ENCODE peak calls at places on chromosomes 13 and 19, in eight cellular contexts. One of them, this sample, is unnamed.

GRCh38 chr19:44587863-44588752 is 25.3 kb upstream of the IGSF23 start:
- DNase-seq in activated CD4-positive, CD25-positive, alpha-beta regulatory T cell: no peak
- DNase-seq in GM20000: no peak
- DNase-seq in GM23248: peak
- DNase-seq in uterus: no peak
- DNase-seq in activated CD8-positive, alpha-beta memory T cell treated with anti-CD3 and anti-CD28 coated beads for 4 hours: no peak
- DNase-seq in cardiac muscle cell: peak
- DNase-seq in Right ventricle myocardium superior: no peak
- DNase-seq in this sample: no peak

GRCh38 chr13:100881291-100881864 is 206.8 kb upstream of the TMTC4 start:
- DNase-seq in GM23248: peak
- DNase-seq in uterus: no peak
- DNase-seq in activated CD4-positive, CD25-positive, alpha-beta regulatory T cell: no peak
- DNase-seq in Right ventricle myocardium superior: no peak
- DNase-seq in cardiac muscle cell: no peak
- DNase-seq in GM20000: no peak
- DNase-seq in activated CD8-positive, alpha-beta memory T cell treated with anti-CD3 and anti-CD28 coated beads for 4 hours: no peak
- DNase-seq in this sample: no peak

GRCh38 chr19:52679598-52679997 is 41.4 kb upstream of the ZNF83 start:
- DNase-seq in activated CD4-positive, CD25-positive, alpha-beta regulatory T cell: no peak
- DNase-seq in Right ventricle myocardium superior: no peak
- DNase-seq in cardiac muscle cell: no peak
- DNase-seq in activated CD8-positive, alpha-beta memory T cell treated with anti-CD3 and anti-CD28 coated beads for 4 hours: no peak
- DNase-seq in GM23248: no peak
- DNase-seq in GM20000: no peak
- DNase-seq in uterus: no peak
- DNase-seq in this sample: no peak

GRCh38 chr13:26425439-26426358 is 131.8 kb upstream of the WASF3 start:
- DNase-seq in Right ventricle myocardium superior: peak
- DNase-seq in cardiac muscle cell: no peak
- DNase-seq in activated CD8-positive, alpha-beta memory T cell treated with anti-CD3 and anti-CD28 coated beads for 4 hours: no peak
- DNase-seq in activated CD4-positive, CD25-positive, alpha-beta regulatory T cell: no peak
- DNase-seq in GM23248: no peak
- DNase-seq in GM20000: no peak
- DNase-seq in uterus: peak
- DNase-seq in this sample: no peak

GRCh38 chr13:45055198-45055901 is 65.0 kb upstream of the GTF2F2 start:
- DNase-seq in cardiac muscle cell: peak
- DNase-seq in activated CD8-positive, alpha-beta memory T cell treated with anti-CD3 and anti-CD28 coated beads for 4 hours: no peak
- DNase-seq in uterus: peak
- DNase-seq in GM23248: peak
- DNase-seq in Right ventricle myocardium superior: no peak
- DNase-seq in activated CD4-positive, CD25-positive, alpha-beta regulatory T cell: no peak
- DNase-seq in GM20000: peak
- DNase-seq in this sample: no peak

GRCh38 chr13:19123502-19123901 is 58.1 kb downstream of the TUBA3C start:
- DNase-seq in activated CD8-positive, alpha-beta memory T cell treated with anti-CD3 and anti-CD28 coated beads for 4 hours: no peak
- DNase-seq in GM23248: no peak
- DNase-seq in Right ventricle myocardium superior: no peak
- DNase-seq in activated CD4-positive, CD25-positive, alpha-beta regulatory T cell: no peak
- DNase-seq in cardiac muscle cell: no peak
- DNase-seq in uterus: no peak
- DNase-seq in GM20000: no peak
- DNase-seq in this sample: no peak

GRCh38 chr19:38952395-38953165 is 21.8 kb downstream of the MRPS12 start:
- DNase-seq in activated CD8-positive, alpha-beta memory T cell treated with anti-CD3 and anti-CD28 coated beads for 4 hours: no peak
- DNase-seq in Right ventricle myocardium superior: no peak
- DNase-seq in activated CD4-positive, CD25-positive, alpha-beta regulatory T cell: no peak
- DNase-seq in GM20000: peak
- DNase-seq in cardiac muscle cell: peak
- DNase-seq in GM23248: no peak
- DNase-seq in uterus: no peak
- DNase-seq in this sample: no peak

GRCh38 chr19:41265376-41266153 is 1.4 kb downstream of the HNRNPUL1 start:
- DNase-seq in uterus: no peak
- DNase-seq in GM23248: peak
- DNase-seq in cardiac muscle cell: peak
- DNase-seq in activated CD8-positive, alpha-beta memory T cell treated with anti-CD3 and anti-CD28 coated beads for 4 hours: no peak
- DNase-seq in Right ventricle myocardium superior: no peak
- DNase-seq in activated CD4-positive, CD25-positive, alpha-beta regulatory T cell: no peak
- DNase-seq in GM20000: peak
- DNase-seq in this sample: no peak

GRCh38 chr13:40190656-40191100 is 475.8 kb downstream of the FOXO1 start:
- DNase-seq in uterus: peak
- DNase-seq in GM20000: no peak
- DNase-seq in Right ventricle myocardium superior: peak
- DNase-seq in cardiac muscle cell: peak
- DNase-seq in GM23248: peak
- DNase-seq in activated CD8-positive, alpha-beta memory T cell treated with anti-CD3 and anti-CD28 coated beads for 4 hours: no peak
- DNase-seq in activated CD4-positive, CD25-positive, alpha-beta regulatory T cell: peak
- DNase-seq in this sample: peak

GRCh38 chr19:34319785-34320184 is 45.2 kb upstream of the GPI start:
- DNase-seq in Right ventricle myocardium superior: no peak
- DNase-seq in GM20000: no peak
- DNase-seq in GM23248: no peak
- DNase-seq in cardiac muscle cell: no peak
- DNase-seq in activated CD4-positive, CD25-positive, alpha-beta regulatory T cell: no peak
- DNase-seq in uterus: peak
- DNase-seq in activated CD8-positive, alpha-beta memory T cell treated with anti-CD3 and anti-CD28 coated beads for 4 hours: no peak
- DNase-seq in this sample: no peak

This sample was measured in GM12892.